ENCODE peak calls at places on chromosome 1, in five cellular contexts. N, K, B, L and V are unnamed samples.

GRCh38 chr1:87478231-87478630 is 149.6 kb downstream of the LMO4 start:
- DNase-seq in N (peak), K (no peak), B (no peak), L (no peak), V (peak)

GRCh38 chr1:9652379-9653194 is 1.1 kb downstream of the PIK3CD start:
- DNase-seq in N (no peak), K (peak), B (no peak), L (peak), V (no peak)

GRCh38 chr1:169427081-169427611 is at the start of gene CCDC181:
- DNase-seq in N (peak), K (peak), B (peak), L (peak), V (peak)

GRCh38 chr1:88983791-88984552 is 8.5 kb downstream of the KYAT3 start:
- DNase-seq in N (peak), K (peak), B (no peak), L (no peak), V (no peak)

GRCh38 chr1:39735731-39736130 is 3.0 kb upstream of the PPIE start:
- DNase-seq in N (no peak), K (no peak), B (no peak), L (peak), V (no peak)

GRCh38 chr1:28208818-28209441 is 23.9 kb downstream of the DNAJC8 start:
- DNase-seq in N (peak), K (peak), B (no peak), L (peak), V (no peak)

GRCh38 chr1:224432141-224432540 is 2.5 kb downstream of the WDR26 start:
- DNase-seq in N (no peak), K (no peak), B (no peak), L (no peak), V (no peak)

GRCh38 chr1:64019818-64020217 is 183.6 kb upstream of the UBE2U start:
- DNase-seq in N (peak), K (no peak), B (peak), L (no peak), V (no peak)

GRCh38 chr1:241828576-241828975 is 19.4 kb upstream of the EXO1 start:
- DNase-seq in N (peak), K (no peak), B (no peak), L (no peak), V (no peak)

GRCh38 chr1:245177071-245177900 is 22.5 kb downstream of the KIF26B start:
- DNase-seq in N (peak), K (no peak), B (no peak), L (no peak), V (no peak)

GRCh38 chr1:1026599-1027413 is 6.9 kb downstream of the AGRN start:
- DNase-seq in N (no peak), K (no peak), B (no peak), L (no peak), V (no peak)

GRCh38 chr1:192489748-192490147 is 85.8 kb upstream of the RGS1 start:
- DNase-seq in N (peak), K (no peak), B (no peak), L (no peak), V (no peak)